ENCODE peak calls at places on chromosomes 2 and 18, in six cellular contexts. One of them, this sample, is unnamed.

GRCh38 chr18:12474876-12475275 is 67.1 kb downstream of the PRELID3A start:
- DNase-seq in K562: no peak
- DNase-seq in endothelial cell of umbilical vein: no peak
- DNase-seq in A549: no peak
- DNase-seq in GM12878: no peak
- DNase-seq in HepG2: no peak
- DNase-seq in this sample: no peak

GRCh38 chr2:120685403-120686297 is 50.0 kb upstream of the GLI2 start:
- DNase-seq in HepG2: no peak
- DNase-seq in K562: no peak
- DNase-seq in GM12878: no peak
- DNase-seq in A549: no peak
- DNase-seq in endothelial cell of umbilical vein: no peak
- DNase-seq in this sample: no peak

GRCh38 chr2:234691968-234692955 is 195.4 kb upstream of the ARL4C start:
- DNase-seq in K562: no peak
- DNase-seq in A549: no peak
- DNase-seq in GM12878: no peak
- DNase-seq in endothelial cell of umbilical vein: peak
- DNase-seq in HepG2: peak
- DNase-seq in this sample: no peak

GRCh38 chr18:42310956-42311355 is 355.9 kb downstream of the PIK3C3 start:
- DNase-seq in HepG2: no peak
- DNase-seq in K562: no peak
- DNase-seq in A549: no peak
- DNase-seq in GM12878: no peak
- DNase-seq in endothelial cell of umbilical vein: no peak
- DNase-seq in this sample: peak

GRCh38 chr2:238060096-238060541 is 682 bp upstream of the SCLY start:
- DNase-seq in GM12878: no peak
- DNase-seq in HepG2: no peak
- DNase-seq in A549: no peak
- DNase-seq in K562: no peak
- DNase-seq in endothelial cell of umbilical vein: no peak
- DNase-seq in this sample: no peak

GRCh38 chr2:127516031-127516430 is 10.3 kb downstream of the IWS1 start:
- DNase-seq in K562: no peak
- DNase-seq in A549: no peak
- DNase-seq in endothelial cell of umbilical vein: no peak
- DNase-seq in HepG2: no peak
- DNase-seq in GM12878: no peak
- DNase-seq in this sample: no peak

GRCh38 chr18:44500820-44501670 is 179.6 kb upstream of the SETBP1 start:
- DNase-seq in GM12878: no peak
- DNase-seq in A549: no peak
- DNase-seq in HepG2: no peak
- DNase-seq in endothelial cell of umbilical vein: no peak
- DNase-seq in K562: no peak
- DNase-seq in this sample: no peak

GRCh38 chr2:26569216-26570082 is 71.7 kb downstream of the CIB4 start:
- DNase-seq in A549: no peak
- DNase-seq in GM12878: no peak
- DNase-seq in endothelial cell of umbilical vein: no peak
- DNase-seq in K562: no peak
- DNase-seq in HepG2: no peak
- DNase-seq in this sample: no peak

GRCh38 chr2:234422895-234423505 is 73.9 kb downstream of the ARL4C start:
- DNase-seq in GM12878: no peak
- DNase-seq in K562: no peak
- DNase-seq in HepG2: no peak
- DNase-seq in endothelial cell of umbilical vein: no peak
- DNase-seq in A549: peak
- DNase-seq in this sample: no peak

GRCh38 chr2:109083771-109084170 is 45.2 kb upstream of the SH3RF3 start:
- DNase-seq in A549: no peak
- DNase-seq in HepG2: no peak
- DNase-seq in endothelial cell of umbilical vein: no peak
- DNase-seq in GM12878: no peak
- DNase-seq in K562: no peak
- DNase-seq in this sample: no peak

GRCh38 chr2:15842771-15843666 is 97.3 kb upstream of the MYCN start:
- DNase-seq in A549: no peak
- DNase-seq in endothelial cell of umbilical vein: no peak
- DNase-seq in GM12878: no peak
- DNase-seq in K562: no peak
- DNase-seq in HepG2: no peak
- DNase-seq in this sample: no peak

GRCh38 chr2:160906878-160907277 is 253.3 kb upstream of the TANK start:
- DNase-seq in GM12878: no peak
- DNase-seq in A549: peak
- DNase-seq in HepG2: no peak
- DNase-seq in endothelial cell of umbilical vein: no peak
- DNase-seq in K562: no peak
- DNase-seq in this sample: no peak

GRCh38 chr18:44672506-44672905 is 8.2 kb upstream of the SETBP1 start:
- DNase-seq in endothelial cell of umbilical vein: no peak
- DNase-seq in K562: no peak
- DNase-seq in GM12878: no peak
- DNase-seq in HepG2: no peak
- DNase-seq in A549: no peak
- DNase-seq in this sample: no peak

GRCh38 chr2:12177052-12177994 is 430.9 kb downstream of the LPIN1 start:
- DNase-seq in endothelial cell of umbilical vein: peak
- DNase-seq in K562: peak
- DNase-seq in A549: peak
- DNase-seq in HepG2: peak
- DNase-seq in GM12878: peak
- DNase-seq in this sample: peak

GRCh38 chr18:74084184-74084583 is 63.5 kb downstream of the FBXO15 start:
- DNase-seq in endothelial cell of umbilical vein: no peak
- DNase-seq in K562: no peak
- DNase-seq in A549: no peak
- DNase-seq in GM12878: no peak
- DNase-seq in HepG2: no peak
- DNase-seq in this sample: no peak

GRCh38 chr18:35688757-35689156 is 107.2 kb downstream of the GALNT1 start:
- DNase-seq in K562: peak
- DNase-seq in A549: peak
- DNase-seq in endothelial cell of umbilical vein: no peak
- DNase-seq in HepG2: no peak
- DNase-seq in GM12878: peak
- DNase-seq in this sample: no peak

GRCh38 chr18:35707674-35708073 is 126.1 kb downstream of the GALNT1 start:
- DNase-seq in GM12878: no peak
- DNase-seq in HepG2: no peak
- DNase-seq in A549: no peak
- DNase-seq in endothelial cell of umbilical vein: peak
- DNase-seq in K562: no peak
- DNase-seq in this sample: no peak

GRCh38 chr2:84914334-84914733 is 8.9 kb downstream of the TMSB10 start:
- DNase-seq in endothelial cell of umbilical vein: no peak
- DNase-seq in HepG2: no peak
- DNase-seq in GM12878: no peak
- DNase-seq in A549: no peak
- DNase-seq in K562: no peak
- DNase-seq in this sample: no peak

GRCh38 chr18:49813071-49813320 is 337 bp downstream of the ACAA2 start:
- DNase-seq in A549: peak
- DNase-seq in HepG2: peak
- DNase-seq in endothelial cell of umbilical vein: peak
- DNase-seq in GM12878: no peak
- DNase-seq in K562: peak
- DNase-seq in this sample: peak

GRCh38 chr2:121596221-121597080 is 52.8 kb downstream of the CLASP1 start:
- DNase-seq in K562: peak
- DNase-seq in HepG2: peak
- DNase-seq in A549: peak
- DNase-seq in endothelial cell of umbilical vein: peak
- DNase-seq in GM12878: peak
- DNase-seq in this sample: peak

GRCh38 chr2:216343221-216343985 is 28.9 kb downstream of the MARCHF4 start:
- DNase-seq in endothelial cell of umbilical vein: no peak
- DNase-seq in A549: no peak
- DNase-seq in K562: no peak
- DNase-seq in GM12878: no peak
- DNase-seq in HepG2: no peak
- DNase-seq in this sample: no peak

GRCh38 chr2:84302513-84303412 is 156.3 kb downstream of the SUCLG1 start:
- DNase-seq in A549: peak
- DNase-seq in HepG2: peak
- DNase-seq in GM12878: peak
- DNase-seq in K562: peak
- DNase-seq in endothelial cell of umbilical vein: peak
- DNase-seq in this sample: peak

GRCh38 chr2:221518201-221518936 is 53.7 kb downstream of the EPHA4 start:
- DNase-seq in endothelial cell of umbilical vein: peak
- DNase-seq in K562: no peak
- DNase-seq in GM12878: no peak
- DNase-seq in HepG2: no peak
- DNase-seq in A549: no peak
- DNase-seq in this sample: no peak

GRCh38 chr2:71926860-71927756 is 220.6 kb downstream of the CYP26B1 start:
- DNase-seq in endothelial cell of umbilical vein: no peak
- DNase-seq in GM12878: no peak
- DNase-seq in HepG2: no peak
- DNase-seq in K562: no peak
- DNase-seq in A549: no peak
- DNase-seq in this sample: peak

GRCh38 chr2:232286011-232286868 is 92.3 kb upstream of the ALPP start:
- DNase-seq in HepG2: no peak
- DNase-seq in GM12878: no peak
- DNase-seq in endothelial cell of umbilical vein: no peak
- DNase-seq in K562: no peak
- DNase-seq in A549: no peak
- DNase-seq in this sample: no peak

GRCh38 chr2:235526166-235526565 is 32.3 kb downstream of the AGAP1 start:
- DNase-seq in A549: no peak
- DNase-seq in GM12878: no peak
- DNase-seq in endothelial cell of umbilical vein: no peak
- DNase-seq in HepG2: no peak
- DNase-seq in K562: no peak
- DNase-seq in this sample: no peak

GRCh38 chr2:25409468-25409867 is 67.7 kb upstream of the DNMT3A start:
- DNase-seq in A549: no peak
- DNase-seq in HepG2: no peak
- DNase-seq in GM12878: no peak
- DNase-seq in endothelial cell of umbilical vein: no peak
- DNase-seq in K562: no peak
- DNase-seq in this sample: no peak

GRCh38 chr2:159086874-159087273 is 118.4 kb downstream of the TANC1 start:
- DNase-seq in HepG2: no peak
- DNase-seq in K562: no peak
- DNase-seq in endothelial cell of umbilical vein: peak
- DNase-seq in GM12878: no peak
- DNase-seq in A549: no peak
- DNase-seq in this sample: no peak

GRCh38 chr2:207044380-207044779 is 105.1 kb downstream of the CPO start:
- DNase-seq in endothelial cell of umbilical vein: no peak
- DNase-seq in HepG2: no peak
- DNase-seq in GM12878: no peak
- DNase-seq in K562: no peak
- DNase-seq in A549: no peak
- DNase-seq in this sample: no peak

GRCh38 chr2:240820014-240820606 is at the start of gene KIF1A:
- DNase-seq in A549: no peak
- DNase-seq in K562: no peak
- DNase-seq in HepG2: no peak
- DNase-seq in endothelial cell of umbilical vein: no peak
- DNase-seq in GM12878: no peak
- DNase-seq in this sample: no peak

GRCh38 chr18:62852851-62853250 is 137.5 kb downstream of the PHLPP1 start:
- DNase-seq in endothelial cell of umbilical vein: no peak
- DNase-seq in HepG2: no peak
- DNase-seq in K562: no peak
- DNase-seq in A549: no peak
- DNase-seq in GM12878: no peak
- DNase-seq in this sample: no peak
- TF ChIP-seq MYC in endothelial cell of umbilical vein: no peak
- TF ChIP-seq MYC in HepG2: no peak
- TF ChIP-seq MYC in K562: no peak
- TF ChIP-seq MYC in A549: no peak
- TF ChIP-seq MYC in GM12878: no peak
- TF ChIP-seq MYC in this sample: no peak

DNA sequence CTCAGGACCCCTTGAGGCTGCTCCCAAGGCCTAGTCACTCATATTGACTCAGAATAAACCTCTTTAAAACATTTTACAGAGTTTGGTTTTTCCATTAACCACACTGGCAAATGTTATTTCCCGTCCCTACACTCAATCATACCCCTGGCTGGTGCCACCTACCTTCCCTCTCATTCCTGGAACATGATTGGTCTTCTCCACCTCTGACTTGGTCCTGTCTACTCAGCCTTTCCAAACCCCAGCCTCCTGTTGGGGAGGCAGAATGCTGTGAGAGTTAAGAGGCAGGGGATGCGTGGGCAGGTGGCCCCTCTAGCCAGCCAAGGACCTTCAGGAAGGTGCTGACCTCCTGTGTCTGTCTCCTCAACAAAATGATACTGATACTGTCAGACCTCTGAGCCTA is 149.3 kb downstream of the CABLES1 start:
- DNase-seq in GM12878: no peak
- DNase-seq in K562: no peak
- DNase-seq in HepG2: no peak
- DNase-seq in endothelial cell of umbilical vein: no peak
- DNase-seq in A549: no peak
- DNase-seq in this sample: no peak
- H3K4me3 ChIP-seq in GM12878: no peak
- H3K4me3 ChIP-seq in K562: no peak
- H3K4me3 ChIP-seq in HepG2: no peak
- H3K4me3 ChIP-seq in endothelial cell of umbilical vein: no peak
- H3K4me3 ChIP-seq in A549: no peak
- H3K4me3 ChIP-seq in this sample: no peak

GRCh38 chr2:8279506-8279905 is 402.4 kb upstream of the ID2 start:
- DNase-seq in endothelial cell of umbilical vein: no peak
- DNase-seq in HepG2: no peak
- DNase-seq in A549: no peak
- DNase-seq in K562: no peak
- DNase-seq in GM12878: no peak
- DNase-seq in this sample: no peak
- TF ChIP-seq MYC in endothelial cell of umbilical vein: no peak
- TF ChIP-seq MYC in HepG2: no peak
- TF ChIP-seq MYC in A549: no peak
- TF ChIP-seq MYC in K562: no peak
- TF ChIP-seq MYC in GM12878: no peak
- TF ChIP-seq MYC in this sample: no peak

GRCh38 chr2:220046507-220046906 is 419.1 kb downstream of the SLC4A3 start:
- DNase-seq in A549: no peak
- DNase-seq in K562: no peak
- DNase-seq in HepG2: no peak
- DNase-seq in GM12878: no peak
- DNase-seq in endothelial cell of umbilical vein: no peak
- DNase-seq in this sample: no peak
- H3K4me3 ChIP-seq in A549: no peak
- H3K4me3 ChIP-seq in K562: no peak
- H3K4me3 ChIP-seq in HepG2: no peak
- H3K4me3 ChIP-seq in GM12878: no peak
- H3K4me3 ChIP-seq in endothelial cell of umbilical vein: no peak
- H3K4me3 ChIP-seq in this sample: no peak

This sample was measured in NB4.